ENCODE peak calls at places on chromosome 2, in seven cellular contexts. S is sigmoid colon, Y is left ventricle myocardium inferior, X is astrocyte, N is mammary epithelial cell, W is IMR-90, O is HFF-Myc. B is an unnamed sample.

GRCh38 chr2:238963164-238963969 is 115.5 kb downstream of the TWIST2 start:
- DNase-seq in S (no peak), Y (no peak), X (peak; percentile 29), N (no peak), W (peak; percentile 54), O (no peak), B (peak; percentile 33)

GRCh38 chr2:75602724-75603342 is 42.1 kb upstream of the EVA1A start:
- DNase-seq in S (no peak), Y (no peak), X (peak; percentile 88), N (peak; percentile 86), W (peak; percentile 88), O (peak; percentile 83), B (peak; percentile 83)

GRCh38 chr2:222410534-222410933 is 13.8 kb upstream of the SGPP2 start:
- DNase-seq in S (no peak), Y (no peak), X (peak; percentile 12), N (peak; percentile 16), W (no peak), O (no peak), B (no peak)

GRCh38 chr2:162071016-162071415 is 3.0 kb downstream of the DPP4 start:
- DNase-seq in S (no peak), Y (no peak), X (no peak), N (no peak), W (peak; percentile 59), O (no peak), B (no peak)

GRCh38 chr2:48717826-48718225 is 37.7 kb downstream of the LHCGR start:
- DNase-seq in S (no peak), Y (no peak), X (no peak), N (no peak), W (no peak), O (no peak), B (no peak)

GRCh38 chr2:49240608-49241007 is 86.3 kb upstream of the FSHR start:
- DNase-seq in S (no peak), Y (no peak), X (peak; percentile 16), N (no peak), W (peak; percentile 33), O (no peak), B (no peak)

GRCh38 chr2:100903534-100904258 is 83.8 kb downstream of the NPAS2 start:
- DNase-seq in S (no peak), Y (no peak), X (peak; percentile 59), N (peak; percentile 80), W (peak; percentile 34), O (peak; percentile 85), B (no peak)

GRCh38 chr2:14866953-14867352 is 234.4 kb downstream of the LRATD1 start:
- DNase-seq in S (no peak), Y (no peak), X (no peak), N (no peak), W (no peak), O (no peak), B (no peak)

GRCh38 chr2:218993345-218994315 is at the start of gene CRYBA2:
- DNase-seq in S (no peak), Y (no peak), X (no peak), N (no peak), W (no peak), O (no peak), B (no peak)

GRCh38 chr2:38443021-38443541 is 66.0 kb upstream of the ATL2 start:
- DNase-seq in S (peak; percentile 82), Y (no peak), X (peak; percentile 84), N (peak; percentile 86), W (no peak), O (no peak), B (no peak)

GRCh38 chr2:111168528-111168929 is 47.8 kb downstream of the BCL2L11 start:
- DNase-seq in S (no peak), Y (peak; percentile 33), X (peak; percentile 69), N (peak; percentile 83), W (peak; percentile 89), O (peak; percentile 35), B (peak; percentile 19)

GRCh38 chr2:4693266-4693665 is 989.9 kb downstream of the DCDC2C start:
- DNase-seq in S (no peak), Y (no peak), X (no peak), N (no peak), W (no peak), O (no peak), B (no peak)

GRCh38 chr2:33084433-33084832 is 137.7 kb downstream of the LTBP1 start:
- DNase-seq in S (no peak), Y (no peak), X (no peak), N (no peak), W (no peak), O (no peak), B (no peak)

GRCh38 chr2:18379869-18380268 is 180.6 kb downstream of the RDH14 start:
- DNase-seq in S (no peak), Y (no peak), X (no peak), N (no peak), W (no peak), O (no peak), B (no peak)

GRCh38 chr2:153077311-153077710 is 358.9 kb downstream of the ARL6IP6 start:
- DNase-seq in S (no peak), Y (no peak), X (no peak), N (no peak), W (no peak), O (no peak), B (no peak)

DNA sequence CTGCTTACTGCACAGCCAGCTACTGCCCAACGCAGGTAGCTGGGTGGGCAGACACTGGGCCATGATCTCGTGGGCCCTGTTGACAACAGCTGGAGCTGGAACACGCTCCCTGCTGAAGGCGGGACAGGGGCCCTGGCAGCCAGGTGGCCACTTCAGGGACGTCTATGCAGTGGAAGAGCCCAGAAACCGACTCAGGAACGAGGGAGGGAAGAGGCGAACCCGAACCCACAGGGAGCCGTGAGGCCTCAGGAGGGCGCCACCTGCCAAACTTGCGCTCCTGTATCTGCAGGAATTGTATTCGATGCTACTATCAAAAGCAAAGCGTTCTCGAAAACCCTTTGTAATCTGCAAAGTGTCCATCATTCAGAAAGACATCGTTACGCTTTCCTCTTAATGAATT is 198.4 kb downstream of the EIPR1 start:
- DNase-seq in S (no peak), Y (no peak), X (no peak), N (no peak), W (no peak), O (no peak), B (no peak)
- TF ChIP-seq CTCF in S (no peak), Y (no peak), X (no peak), N (no peak), W (no peak), O (peak; percentile 38), B (peak; percentile 4)

GRCh38 chr2:235908826-235909225 is 259.4 kb downstream of the GBX2 start:
- DNase-seq in S (no peak), Y (no peak), X (no peak), N (no peak), W (no peak), O (no peak), B (no peak)

GRCh38 chr2:235909371-235909770 is 258.8 kb downstream of the GBX2 start:
- DNase-seq in S (no peak), Y (no peak), X (no peak), N (no peak), W (no peak), O (no peak), B (no peak)

GRCh38 chr2:235911633-235912032 is 256.6 kb downstream of the GBX2 start:
- DNase-seq in S (no peak), Y (no peak), X (no peak), N (no peak), W (no peak), O (no peak), B (no peak)

GRCh38 chr2:235910067-235910466 is 258.1 kb downstream of the GBX2 start:
- DNase-seq in S (no peak), Y (no peak), X (no peak), N (no peak), W (no peak), O (no peak), B (no peak)

DNA sequence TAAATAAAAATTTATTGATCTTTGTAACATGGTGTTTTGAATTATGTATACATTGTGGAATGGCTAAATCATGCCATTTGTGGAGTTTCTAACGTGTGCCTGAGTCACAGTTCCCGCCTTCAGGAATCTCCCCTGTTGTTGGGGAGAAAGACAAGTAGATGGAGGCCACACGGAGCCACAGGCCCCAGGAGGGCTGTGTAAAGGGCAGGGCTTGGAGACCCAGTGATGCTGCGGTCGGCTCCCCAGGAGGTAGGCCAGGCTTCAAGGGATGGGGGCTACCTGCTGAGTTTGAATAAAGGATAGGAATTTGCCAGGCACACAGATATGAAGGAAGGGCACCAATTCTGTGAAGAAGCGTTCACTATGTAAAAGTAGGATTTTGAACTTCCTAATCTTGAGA is 257.1 kb downstream of the GBX2 start:
- DNase-seq in S (no peak), Y (no peak), X (no peak), N (no peak), W (no peak), O (no peak), B (no peak)
- H3K4me3 ChIP-seq in S (no peak overlapping the region), Y (no peak overlapping the region), X (no peak overlapping the region), N (no peak overlapping the region), W (no peak overlapping the region), O (no peak overlapping the region), B (no peak overlapping the region)

GRCh38 chr2:233831011-233831721 is 23.2 kb downstream of the HJURP start:
- DNase-seq in S (peak; percentile 55), Y (no peak), X (no peak), N (peak; percentile 30), W (no peak), O (no peak), B (no peak)

GRCh38 chr2:233832414-233832813 is 21.9 kb downstream of the HJURP start:
- DNase-seq in S (peak; percentile 24), Y (no peak), X (peak; percentile 48), N (peak; percentile 57), W (peak; percentile 82), O (no peak), B (no peak)

GRCh38 chr2:233831861-233832260 is 22.5 kb downstream of the HJURP start:
- DNase-seq in S (peak; percentile 14), Y (no peak), X (no peak), N (no peak), W (no peak), O (no peak), B (no peak)

GRCh38 chr2:233834378-233834777 is 20.0 kb downstream of the HJURP start:
- DNase-seq in S (no peak), Y (no peak), X (no peak), N (no peak), W (no peak), O (no peak), B (no peak)

GRCh38 chr2:233832869-233833812 is 21.2 kb downstream of the HJURP start:
- DNase-seq in S (peak; percentile 61), Y (no peak), X (peak; percentile 59), N (peak; percentile 63), W (peak; percentile 73), O (no peak), B (no peak)
- TF ChIP-seq CTCF in S (no peak), Y (no peak), X (peak; percentile 33), N (peak; percentile 12), W (peak; percentile 50), O (no peak), B (no peak)

GRCh38 chr2:129375587-129375986 is 603.9 kb upstream of the RAB6C start:
- DNase-seq in S (no peak), Y (no peak), X (no peak), N (no peak), W (no peak), O (no peak), B (no peak)
- H3K4me3 ChIP-seq in S (no peak overlapping the region), Y (no peak overlapping the region), X (no peak overlapping the region), N (no peak overlapping the region), W (no peak overlapping the region), O (no peak overlapping the region), B (no peak overlapping the region)

B was measured in AG04449.